ENCODE peak calls at places on chromosomes 7 and 10, in six cellular contexts. W is glomerular endothelial cell, R is LoVo, U is Peyer's patch, K is HS-5, T is COLO829. A is an unnamed sample.

GRCh38 chr7:113831509-113831908 is 87.3 kb downstream of the PPP1R3A start:
- DNase-seq in W (no peak), R (no peak), U (no peak), K (no peak), T (no peak), A (no peak)

GRCh38 chr10:123889821-123890220 is 1.8 kb downstream of the CPXM2 start:
- DNase-seq in W (no peak), R (no peak), U (no peak), K (no peak), T (no peak), A (no peak)

GRCh38 chr7:159113056-159113455 is 31.6 kb downstream of the VIPR2 start:
- DNase-seq in W (no peak), R (no peak), U (no peak), K (no peak), T (no peak), A (no peak)

GRCh38 chr7:2785071-2785500 is 59.0 kb downstream of the GNA12 start:
- DNase-seq in W (no peak), R (no peak), U (no peak), K (no peak), T (peak; percentile 20), A (no peak)

GRCh38 chr7:114885836-114886235 is 36.1 kb upstream of the MDFIC start:
- DNase-seq in W (no peak), R (no peak), U (no peak), K (no peak), T (no peak), A (no peak)

GRCh38 chr7:149027560-149028345 is 552 bp downstream of the PDIA4 start:
- DNase-seq in W (no peak), R (no peak), U (no peak), K (no peak), T (peak; percentile 21), A (no peak)

GRCh38 chr10:6203331-6204062 is 765 bp downstream of the PFKFB3 start:
- DNase-seq in W (no peak), R (peak; percentile 62), U (peak; percentile 65), K (no peak), T (no peak), A (no peak)

GRCh38 chr7:104410742-104411141 is 82.3 kb downstream of the LHFPL3 start:
- DNase-seq in W (no peak), R (no peak), U (no peak), K (peak; percentile 1), T (no peak), A (no peak)

GRCh38 chr7:7857143-7857583 is 111.4 kb upstream of the GLCCI1 start:
- DNase-seq in W (no peak), R (no peak), U (no peak), K (no peak), T (no peak), A (no peak)

GRCh38 chr10:90742189-90742588 is 115.7 kb downstream of the HTR7 start:
- DNase-seq in W (no peak), R (no peak), U (no peak), K (peak; percentile 67), T (peak; percentile 1), A (no peak)

GRCh38 chr7:17472939-17473338 is 174.5 kb downstream of the AHR start:
- DNase-seq in W (no peak), R (no peak), U (no peak), K (no peak), T (no peak), A (no peak)

GRCh38 chr7:129093867-129094456 is 39.1 kb upstream of the TNPO3 start:
- DNase-seq in W (no peak), R (no peak), U (no peak), K (no peak), T (no peak), A (no peak)

GRCh38 chr7:100489824-100490223 is 6.1 kb downstream of the NYAP1 start:
- DNase-seq in W (no peak), R (no peak), U (no peak), K (no peak), T (peak; percentile 69), A (peak; percentile 89)

GRCh38 chr7:28550580-28551205 is 138.4 kb downstream of the CREB5 start:
- DNase-seq in W (no peak), R (no peak), U (no peak), K (no peak), T (no peak), A (no peak)

GRCh38 chr7:30019387-30019786 is 7.1 kb downstream of the FKBP14 start:
- DNase-seq in W (no peak), R (no peak), U (no peak), K (no peak), T (no peak), A (no peak)

GRCh38 chr7:55794527-55794926 is 68.0 kb downstream of the SEPTIN14 start:
- DNase-seq in W (no peak), R (peak; percentile 32), U (no peak), K (no peak), T (no peak), A (no peak)

GRCh38 chr10:47127188-47127587 is 172.8 kb upstream of the GDF10 start:
- DNase-seq in W (no peak), R (no peak), U (no peak), K (no peak), T (no peak), A (no peak)

GRCh38 chr10:119250641-119251314 is 43.4 kb downstream of the GRK5 start:
- DNase-seq in W (no peak), R (no peak), U (no peak), K (peak; percentile 83), T (peak; percentile 24), A (no peak)

GRCh38 chr7:37642028-37642540 is 41.5 kb upstream of the GPR141 start:
- DNase-seq in W (no peak), R (no peak), U (no peak), K (no peak), T (no peak), A (no peak)

GRCh38 chr7:10939237-10939910 is 34.3 kb upstream of the PHF14 start:
- DNase-seq in W (no peak), R (no peak), U (no peak), K (no peak), T (no peak), A (no peak)

GRCh38 chr7:16619979-16620408 is 25.6 kb downstream of the ANKMY2 start:
- DNase-seq in W (no peak), R (no peak), U (no peak), K (no peak), T (no peak), A (no peak)

GRCh38 chr10:122485670-122486069 is 24.3 kb downstream of the HTRA1 start:
- DNase-seq in W (no peak), R (no peak), U (no peak), K (no peak), T (no peak), A (no peak)

GRCh38 chr7:2517678-2518077 is 1.9 kb upstream of the LFNG start:
- DNase-seq in W (no peak), R (no peak), U (no peak), K (no peak), T (no peak), A (no peak)

GRCh38 chr7:57876-58275 is 134.5 kb upstream of the FAM20C start:
- DNase-seq in W (no peak), R (no peak), U (no peak), K (no peak), T (no peak), A (no peak)